ENCODE peak calls at places on chromosomes 4 and X, in nine cellular contexts. N is stimulated activated CD8-positive, alpha-beta memory T cell treated with anti-CD3 and anti-CD28 coated beads, Interleukin-12 subunit alpha, Interleukin-12 subunit beta, amount 100 ng/mL, for 4 hours; Z is T-helper 9 cell; K is HFF-Myc; O is brain microvascular endothelial cell; P is NCI-H2081; Y is left cardiac atrium; A is uterus; C is fibroblast of pulmonary artery. B is an unnamed sample.

GRCh38 chr4:102819588-102820365 is 7.6 kb downstream of the UBE2D3 start:
- DNase-seq in N (no peak), Z (peak), K (no peak), O (peak), P (no peak), Y (no peak), A (no peak), C (no peak), B (no peak)

GRCh38 chr4:177611974-177612664 is 169.9 kb upstream of the AGA start:
- DNase-seq in N (no peak), Z (no peak), K (no peak), O (no peak), P (no peak), Y (no peak), A (no peak), C (no peak), B (no peak)

GRCh38 chr4:84870398-84871163 is 95.9 kb downstream of the WDFY3 start:
- DNase-seq in N (no peak), Z (no peak), K (no peak), O (peak), P (no peak), Y (no peak), A (no peak), C (peak), B (peak)

GRCh38 chr4:67635331-67635730 is 65.6 kb downstream of the UBA6 start:
- DNase-seq in N (no peak), Z (no peak), K (no peak), O (no peak), P (no peak), Y (no peak), A (no peak), C (no peak), B (no peak)

GRCh38 chrX:17519349-17519748 is 144.3 kb downstream of the NHS start:
- DNase-seq in N (no peak), Z (no peak), K (no peak), O (no peak), P (no peak), Y (peak), A (peak), C (peak), B (no peak)

GRCh38 chr4:18559492-18559891 is 537.9 kb upstream of the LCORL start:
- DNase-seq in N (no peak), Z (no peak), K (no peak), O (no peak), P (no peak), Y (no peak), A (no peak), C (no peak), B (no peak)

GRCh38 chr4:20126906-20127305 is 124.8 kb upstream of the SLIT2 start:
- DNase-seq in N (no peak), Z (no peak), K (no peak), O (peak), P (no peak), Y (no peak), A (no peak), C (peak), B (no peak)

GRCh38 chrX:30889147-30890125 is at the start of gene TAB3:
- DNase-seq in N (peak), Z (peak), K (peak), O (peak), P (peak), Y (peak), A (peak), C (peak), B (peak)

GRCh38 chr4:158050942-158051341 is 121.9 kb downstream of the GASK1B start:
- DNase-seq in N (no peak), Z (no peak), K (no peak), O (no peak), P (no peak), Y (no peak), A (no peak), C (no peak), B (no peak)

GRCh38 chr4:19809989-19810388 is 441.7 kb upstream of the SLIT2 start:
- DNase-seq in N (no peak), Z (no peak), K (no peak), O (peak), P (no peak), Y (no peak), A (no peak), C (no peak), B (no peak)

GRCh38 chrX:23802431-23802830 is 19.5 kb downstream of the SAT1 start:
- DNase-seq in N (no peak), Z (no peak), K (no peak), O (no peak), P (no peak), Y (no peak), A (no peak), C (no peak), B (no peak)

GRCh38 chrX:8049827-8050226 is 121.2 kb downstream of the VCX2 start:
- DNase-seq in N (no peak), Z (no peak), K (no peak), O (no peak), P (peak), Y (peak), A (no peak), C (peak), B (no peak)

GRCh38 chrX:39613508-39613921 is 484.2 kb downstream of the BCOR start:
- DNase-seq in N (peak), Z (no peak), K (no peak), O (no peak), P (peak), Y (no peak), A (peak), C (peak), B (peak)

GRCh38 chr4:100017627-100018310 is 67.7 kb upstream of the H2AZ1 start:
- DNase-seq in N (no peak), Z (no peak), K (no peak), O (no peak), P (no peak), Y (no peak), A (no peak), C (no peak), B (peak)

GRCh38 chr4:184396001-184396400 is 78.3 kb downstream of the IRF2 start:
- DNase-seq in N (no peak), Z (no peak), K (no peak), O (no peak), P (no peak), Y (no peak), A (no peak), C (no peak), B (peak)

GRCh38 chrX:103845165-103845653 is 13.2 kb upstream of the RAB9B start:
- DNase-seq in N (peak), Z (peak), K (peak), O (peak), P (peak), Y (peak), A (peak), C (peak), B (peak)

GRCh38 chr4:101471201-101471600 is 123.9 kb upstream of the PPP3CA start:
- DNase-seq in N (no peak), Z (no peak), K (no peak), O (no peak), P (no peak), Y (no peak), A (no peak), C (no peak), B (no peak)

GRCh38 chr4:132557660-132558059 is 591.4 kb upstream of the PCDH10 start:
- DNase-seq in N (no peak), Z (no peak), K (no peak), O (no peak), P (peak), Y (no peak), A (no peak), C (peak), B (no peak)

GRCh38 chr4:181646864-181647263 is 596.3 kb upstream of the TENM3 start:
- DNase-seq in N (no peak), Z (no peak), K (no peak), O (peak), P (no peak), Y (no peak), A (no peak), C (peak), B (no peak)

GRCh38 chr4:128803783-128804182 is 5.7 kb upstream of the JADE1 start:
- DNase-seq in N (no peak), Z (no peak), K (no peak), O (no peak), P (no peak), Y (no peak), A (no peak), C (no peak), B (no peak)

GRCh38 chrX:124338733-124339514 is 6.5 kb downstream of the TEX13D start:
- DNase-seq in N (no peak), Z (no peak), K (no peak), O (no peak), P (no peak), Y (no peak), A (no peak), C (no peak), B (no peak)

GRCh38 chr4:185566425-185566824 is 31.1 kb upstream of the PDLIM3 start:
- DNase-seq in N (no peak), Z (no peak), K (no peak), O (no peak), P (no peak), Y (peak), A (peak), C (peak), B (no peak)

GRCh38 chr4:185721949-185722316 is 90.1 kb downstream of the SORBS2 start:
- DNase-seq in N (no peak), Z (no peak), K (no peak), O (peak), P (no peak), Y (no peak), A (no peak), C (peak), B (no peak)

GRCh38 chrX:104621781-104622180 is 55.8 kb downstream of the IL1RAPL2 start:
- DNase-seq in N (no peak), Z (no peak), K (no peak), O (no peak), P (no peak), Y (no peak), A (no peak), C (no peak), B (no peak)

GRCh38 chr4:7831330-7831729 is 108.3 kb downstream of the AFAP1 start:
- DNase-seq in N (no peak), Z (no peak), K (peak), O (peak), P (no peak), Y (peak), A (no peak), C (peak), B (no peak)

GRCh38 chr4:151567056-151567455 is 158.1 kb downstream of the FHIP1A start:
- DNase-seq in N (no peak), Z (no peak), K (no peak), O (no peak), P (peak), Y (no peak), A (no peak), C (no peak), B (no peak)

GRCh38 chr4:1097553-1097952 is 15.8 kb downstream of the RNF212 start:
- DNase-seq in N (no peak), Z (no peak), K (no peak), O (no peak), P (no peak), Y (no peak), A (no peak), C (no peak), B (no peak)

GRCh38 chr4:87835192-87835591 is 2.4 kb downstream of the MEPE start:
- DNase-seq in N (no peak), Z (no peak), K (no peak), O (no peak), P (no peak), Y (no peak), A (no peak), C (no peak), B (no peak)

GRCh38 chrX:150935466-150935865 is 37.0 kb upstream of the CD99L2 start:
- DNase-seq in N (no peak), Z (no peak), K (no peak), O (no peak), P (no peak), Y (no peak), A (no peak), C (peak), B (peak)

GRCh38 chr4:69858683-69859082 is 1.3 kb downstream of the SULT1E1 start:
- DNase-seq in N (no peak), Z (no peak), K (no peak), O (no peak), P (peak), Y (no peak), A (no peak), C (peak), B (peak)

GRCh38 chr4:156113138-156113537 is 159.5 kb upstream of the CTSO start:
- DNase-seq in N (no peak), Z (no peak), K (no peak), O (no peak), P (peak), Y (no peak), A (no peak), C (peak), B (no peak)

GRCh38 chr4:66688674-66689073 is 856.6 kb downstream of the CENPC start:
- DNase-seq in N (no peak), Z (no peak), K (no peak), O (no peak), P (peak), Y (no peak), A (no peak), C (peak), B (peak)

GRCh38 chrX:18983711-18984380 is at the start of gene PHKA2:
- DNase-seq in N (peak), Z (peak), K (no peak), O (peak), P (peak), Y (peak), A (peak), C (peak), B (no peak)

GRCh38 chr4:157728215-157728614 is 444.6 kb downstream of the GASK1B start:
- DNase-seq in N (no peak), Z (no peak), K (no peak), O (no peak), P (no peak), Y (no peak), A (no peak), C (no peak), B (no peak)

B was measured in Caki2.